ENCODE peak calls at places on chromosome 7, in seven cellular contexts. F is prostate gland, O is upper lobe of right lung, P is uterus, W is keratinocyte, N is tibial nerve, X is brain microvascular endothelial cell. R is an unnamed sample. For H3K36me3, the result is how much of the 10 kb centered on the place peaks cover.

GRCh38 chr7:1741751-1742554 is 71.9 kb downstream of the ELFN1 start:
- DNase-seq in F (no peak), O (no peak), P (peak), W (no peak), N (no peak), X (no peak), R (no peak)

GRCh38 chr7:149856583-149856982 is 17.2 kb upstream of the ATP6V0E2 start:
- DNase-seq in F (no peak), O (no peak), P (no peak), W (no peak), N (no peak), X (no peak), R (no peak)

GRCh38 chr7:143305423-143306070 is 10.4 kb upstream of the CLCN1 start:
- DNase-seq in F (peak), O (peak), P (no peak), W (no peak), N (peak), X (peak), R (no peak)

GRCh38 chr7:63925626-63926460 is 72.8 kb upstream of the ZNF722 start:
- DNase-seq in F (peak), O (peak), P (peak), W (peak), N (peak), X (no peak), R (no peak)

GRCh38 chr7:28291559-28291958 is 111.0 kb upstream of the JAZF1 start:
- DNase-seq in F (no peak), O (no peak), P (no peak), W (no peak), N (no peak), X (no peak), R (no peak)

GRCh38 chr7:15916666-15917388 is 230.3 kb upstream of the MEOX2 start:
- DNase-seq in F (no peak), O (no peak), P (no peak), W (no peak), N (no peak), X (peak), R (no peak)

GRCh38 chr7:4748267-4748666 is 27.2 kb upstream of the AP5Z1 start:
- DNase-seq in F (no peak), O (no peak), P (no peak), W (no peak), N (no peak), X (no peak), R (no peak)

GRCh38 chr7:105413887-105414437 is 25.2 kb upstream of the SRPK2 start:
- DNase-seq in F (no peak), O (no peak), P (no peak), W (no peak), N (no peak), X (no peak), R (no peak)

GRCh38 chr7:40986351-40986873 is 716.5 kb downstream of the INHBA start:
- DNase-seq in F (no peak), O (no peak), P (peak), W (no peak), N (no peak), X (peak), R (peak)

GRCh38 chr7:71633571-71634008 is 501.6 kb downstream of the GALNT17 start:
- DNase-seq in F (no peak), O (no peak), P (no peak), W (peak), N (no peak), X (peak), R (peak)
- H3K4me3 ChIP-seq in F (no peak), O (no peak), P (no peak), W (no peak), N (peak), X (no peak), R (no peak)

GRCh38 chr7:30473903-30474302 is 4.7 kb downstream of the NOD1 start:
- DNase-seq in F (no peak), O (no peak), P (no peak), W (no peak), N (no peak), X (no peak), R (no peak)

GRCh38 chr7:30473393-30473775 is 5.2 kb downstream of the NOD1 start:
- DNase-seq in F (no peak), O (no peak), P (no peak), W (no peak), N (no peak), X (no peak), R (no peak)

GRCh38 chr7:30474485-30474884 is 4.1 kb downstream of the NOD1 start:
- DNase-seq in F (no peak), O (no peak), P (no peak), W (no peak), N (no peak), X (no peak), R (no peak)

GRCh38 chr7:30475580-30475979 is 3.0 kb downstream of the NOD1 start:
- DNase-seq in F (no peak), O (no peak), P (no peak), W (no peak), N (no peak), X (no peak), R (no peak)

GRCh38 chr7:30474893-30475292 is 3.7 kb downstream of the NOD1 start:
- DNase-seq in F (no peak), O (no peak), P (no peak), W (no peak), N (no peak), X (no peak), R (no peak)
- TF ChIP-seq CTCF in F (no peak), O (no peak), P (no peak), W (no peak), N (no peak), X (no peak), R (no peak)

DNA sequence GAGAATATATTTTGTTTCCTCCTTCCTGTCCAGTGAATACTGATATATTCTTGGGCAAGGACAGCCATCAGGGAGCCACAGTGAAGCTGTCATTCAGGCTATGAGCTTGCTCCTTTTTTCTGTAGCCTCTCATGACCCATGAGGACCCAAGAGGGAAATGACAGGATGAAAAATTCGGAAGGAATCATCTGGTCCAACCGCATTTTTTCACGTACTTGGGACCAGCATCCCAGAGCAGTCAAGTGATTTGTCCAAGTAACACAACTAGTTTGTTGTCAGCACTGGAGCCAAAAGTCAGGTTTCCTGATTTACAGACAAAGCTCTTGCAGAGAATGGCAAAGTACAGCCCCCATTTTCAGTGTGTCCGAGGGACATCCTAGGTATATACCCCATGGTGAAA is 47.2 kb upstream of the AGBL3 start:
- DNase-seq in F (no peak), O (no peak), P (no peak), W (no peak), N (no peak), X (no peak), R (no peak)
- H3K36me3 ChIP-seq in F (under half), O (under half), P (under half), W (under half), N (under half), X (half or more), R (under half)

GRCh38 chr7:56290548-56290947 is 174.3 kb upstream of the NUPR2 start:
- DNase-seq in F (no peak), O (no peak), P (no peak), W (no peak), N (no peak), X (no peak), R (no peak)

DNA sequence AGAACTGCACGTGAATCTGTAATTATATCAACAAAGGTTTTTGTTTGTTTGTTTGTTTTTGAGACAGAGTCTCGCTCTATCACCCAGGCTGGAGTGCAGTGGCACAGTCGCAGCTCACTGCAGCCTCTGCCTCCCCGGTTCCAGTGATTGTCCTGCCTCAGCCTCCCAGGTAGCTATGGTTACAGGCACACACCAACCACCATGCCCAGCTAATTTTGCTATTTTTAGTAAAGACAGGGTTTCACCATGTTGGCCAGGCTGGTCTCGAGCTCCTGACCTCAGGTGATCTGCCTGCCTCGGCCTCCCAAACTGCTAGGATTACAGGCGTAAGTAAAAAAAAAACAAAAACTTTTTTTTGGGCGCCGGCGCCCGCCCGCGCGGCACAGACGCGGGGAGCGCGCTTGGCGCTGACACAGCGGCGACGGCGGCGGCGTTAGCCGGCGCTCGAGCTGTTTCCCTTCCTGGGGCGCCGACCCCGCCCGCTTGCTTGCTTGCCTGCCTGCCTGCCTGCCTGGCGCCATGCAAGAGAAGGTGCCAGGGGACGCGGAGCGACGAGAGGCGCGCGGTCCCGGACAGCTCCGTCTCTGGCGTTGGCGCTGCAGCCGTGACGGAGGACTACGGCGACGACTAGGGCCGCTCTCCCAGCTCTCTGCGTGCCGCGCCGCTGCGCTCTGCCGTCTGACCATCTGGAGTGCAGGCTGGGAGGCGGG is 171.4 kb upstream of the NUPR2 start:
- DNase-seq in F (no peak), O (peak), P (no peak), W (no peak), N (no peak), X (no peak), R (no peak)
- H3K4me3 ChIP-seq in F (peak), O (peak), P (no peak), W (peak), N (peak), X (no peak), R (peak)

R was measured in kidney epithelial cell.